ENCODE peak calls at places on chromosomes 4 and X, in nine cellular contexts. One of them, this sample, is unnamed.

GRCh38 chr4:20172070-20172760 is 79.5 kb upstream of the SLIT2 start:
- DNase-seq in psoas muscle: no peak
- DNase-seq in cardiac fibroblast: no peak
- DNase-seq in neural progenitor cell: no peak
- DNase-seq in fibroblast of mammary gland: peak
- DNase-seq in left lung: no peak
- DNase-seq in CD8-positive, alpha-beta T cell: no peak
- DNase-seq in endodermal cell: no peak
- DNase-seq in brain microvascular endothelial cell: no peak
- DNase-seq in this sample: peak

GRCh38 chr4:8728536-8729407 is 136.2 kb downstream of the CPZ start:
- DNase-seq in endodermal cell: peak
- DNase-seq in CD8-positive, alpha-beta T cell: peak
- DNase-seq in psoas muscle: no peak
- DNase-seq in cardiac fibroblast: no peak
- DNase-seq in fibroblast of mammary gland: no peak
- DNase-seq in brain microvascular endothelial cell: no peak
- DNase-seq in left lung: peak
- DNase-seq in neural progenitor cell: no peak
- DNase-seq in this sample: no peak

GRCh38 chr4:74531952-74532794 is 87.2 kb downstream of the AREG start:
- DNase-seq in left lung: no peak
- DNase-seq in fibroblast of mammary gland: peak
- DNase-seq in neural progenitor cell: peak
- DNase-seq in CD8-positive, alpha-beta T cell: no peak
- DNase-seq in brain microvascular endothelial cell: peak
- DNase-seq in psoas muscle: no peak
- DNase-seq in endodermal cell: peak
- DNase-seq in cardiac fibroblast: peak
- DNase-seq in this sample: peak

GRCh38 chrX:12770440-12770839 is 20.8 kb upstream of the PRPS2 start:
- DNase-seq in neural progenitor cell: peak
- DNase-seq in left lung: no peak
- DNase-seq in fibroblast of mammary gland: peak
- DNase-seq in cardiac fibroblast: peak
- DNase-seq in endodermal cell: no peak
- DNase-seq in psoas muscle: no peak
- DNase-seq in brain microvascular endothelial cell: no peak
- DNase-seq in CD8-positive, alpha-beta T cell: no peak
- DNase-seq in this sample: peak

GRCh38 chrX:150478496-150479492 is 89.6 kb upstream of the MTM1 start:
- DNase-seq in brain microvascular endothelial cell: no peak
- DNase-seq in cardiac fibroblast: no peak
- DNase-seq in endodermal cell: no peak
- DNase-seq in psoas muscle: no peak
- DNase-seq in left lung: no peak
- DNase-seq in fibroblast of mammary gland: no peak
- DNase-seq in neural progenitor cell: no peak
- DNase-seq in CD8-positive, alpha-beta T cell: no peak
- DNase-seq in this sample: no peak

GRCh38 chr4:55635760-55636621 is at the start of gene NMU:
- DNase-seq in left lung: peak
- DNase-seq in cardiac fibroblast: peak
- DNase-seq in brain microvascular endothelial cell: no peak
- DNase-seq in neural progenitor cell: peak
- DNase-seq in endodermal cell: peak
- DNase-seq in psoas muscle: peak
- DNase-seq in CD8-positive, alpha-beta T cell: no peak
- DNase-seq in fibroblast of mammary gland: peak
- DNase-seq in this sample: peak

GRCh38 chr4:15651682-15652081 is 3.5 kb downstream of the FBXL5 start:
- DNase-seq in neural progenitor cell: no peak
- DNase-seq in endodermal cell: no peak
- DNase-seq in left lung: no peak
- DNase-seq in brain microvascular endothelial cell: no peak
- DNase-seq in CD8-positive, alpha-beta T cell: no peak
- DNase-seq in psoas muscle: no peak
- DNase-seq in fibroblast of mammary gland: peak
- DNase-seq in cardiac fibroblast: no peak
- DNase-seq in this sample: no peak

GRCh38 chr4:16083217-16084191 is at the start of gene PROM1:
- DNase-seq in psoas muscle: no peak
- DNase-seq in fibroblast of mammary gland: no peak
- DNase-seq in cardiac fibroblast: no peak
- DNase-seq in CD8-positive, alpha-beta T cell: no peak
- DNase-seq in left lung: peak
- DNase-seq in brain microvascular endothelial cell: no peak
- DNase-seq in endodermal cell: peak
- DNase-seq in neural progenitor cell: peak
- DNase-seq in this sample: no peak

GRCh38 chr4:54568184-54568583 is 89.6 kb upstream of the KIT start:
- DNase-seq in endodermal cell: no peak
- DNase-seq in fibroblast of mammary gland: peak
- DNase-seq in cardiac fibroblast: peak
- DNase-seq in neural progenitor cell: no peak
- DNase-seq in psoas muscle: no peak
- DNase-seq in brain microvascular endothelial cell: peak
- DNase-seq in CD8-positive, alpha-beta T cell: no peak
- DNase-seq in left lung: no peak
- DNase-seq in this sample: peak

GRCh38 chr4:21949073-21949457 is 493 bp upstream of the KCNIP4 start:
- DNase-seq in fibroblast of mammary gland: peak
- DNase-seq in endodermal cell: no peak
- DNase-seq in brain microvascular endothelial cell: no peak
- DNase-seq in psoas muscle: no peak
- DNase-seq in neural progenitor cell: peak
- DNase-seq in left lung: no peak
- DNase-seq in cardiac fibroblast: peak
- DNase-seq in CD8-positive, alpha-beta T cell: no peak
- DNase-seq in this sample: peak

GRCh38 chr4:33577798-33578197 is 2666.5 kb downstream of the ARAP2 start:
- DNase-seq in brain microvascular endothelial cell: no peak
- DNase-seq in fibroblast of mammary gland: no peak
- DNase-seq in cardiac fibroblast: no peak
- DNase-seq in endodermal cell: no peak
- DNase-seq in left lung: no peak
- DNase-seq in CD8-positive, alpha-beta T cell: no peak
- DNase-seq in neural progenitor cell: no peak
- DNase-seq in psoas muscle: no peak
- DNase-seq in this sample: no peak

GRCh38 chr4:85595796-85596559 is 121.0 kb downstream of the ARHGAP24 start:
- DNase-seq in CD8-positive, alpha-beta T cell: no peak
- DNase-seq in endodermal cell: no peak
- DNase-seq in neural progenitor cell: no peak
- DNase-seq in psoas muscle: no peak
- DNase-seq in cardiac fibroblast: no peak
- DNase-seq in brain microvascular endothelial cell: no peak
- DNase-seq in left lung: no peak
- DNase-seq in fibroblast of mammary gland: no peak
- DNase-seq in this sample: no peak

DNA sequence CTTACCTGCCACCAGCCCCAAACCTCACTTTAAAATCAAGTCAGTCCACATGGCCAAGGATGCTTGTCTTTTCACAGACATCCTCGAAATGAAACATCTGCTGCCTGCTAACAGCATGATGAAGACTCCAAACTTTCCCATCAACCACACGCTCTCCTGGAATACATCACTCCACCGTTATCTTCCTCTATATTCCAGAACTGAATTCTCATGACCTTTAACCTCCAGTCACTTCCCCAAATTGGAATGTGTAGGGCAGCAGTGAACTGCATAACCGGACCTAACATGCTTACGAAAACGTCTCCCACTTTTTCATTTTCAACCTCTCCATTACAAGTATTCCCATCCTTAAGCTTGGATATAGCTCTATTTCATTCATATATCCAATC is 30.7 kb upstream of the ZNF41 start:
- DNase-seq in psoas muscle: no peak
- DNase-seq in fibroblast of mammary gland: peak
- DNase-seq in left lung: no peak
- DNase-seq in neural progenitor cell: no peak
- DNase-seq in CD8-positive, alpha-beta T cell: no peak
- DNase-seq in cardiac fibroblast: no peak
- DNase-seq in brain microvascular endothelial cell: peak
- DNase-seq in endodermal cell: no peak
- DNase-seq in this sample: no peak
- H3K4me3 ChIP-seq in psoas muscle: peak
- H3K4me3 ChIP-seq in fibroblast of mammary gland: peak
- H3K4me3 ChIP-seq in left lung: peak
- H3K4me3 ChIP-seq in neural progenitor cell: peak
- H3K4me3 ChIP-seq in CD8-positive, alpha-beta T cell: peak
- H3K4me3 ChIP-seq in cardiac fibroblast: peak
- H3K4me3 ChIP-seq in brain microvascular endothelial cell: peak
- H3K4me3 ChIP-seq in endodermal cell: peak
- H3K4me3 ChIP-seq in this sample: peak

DNA sequence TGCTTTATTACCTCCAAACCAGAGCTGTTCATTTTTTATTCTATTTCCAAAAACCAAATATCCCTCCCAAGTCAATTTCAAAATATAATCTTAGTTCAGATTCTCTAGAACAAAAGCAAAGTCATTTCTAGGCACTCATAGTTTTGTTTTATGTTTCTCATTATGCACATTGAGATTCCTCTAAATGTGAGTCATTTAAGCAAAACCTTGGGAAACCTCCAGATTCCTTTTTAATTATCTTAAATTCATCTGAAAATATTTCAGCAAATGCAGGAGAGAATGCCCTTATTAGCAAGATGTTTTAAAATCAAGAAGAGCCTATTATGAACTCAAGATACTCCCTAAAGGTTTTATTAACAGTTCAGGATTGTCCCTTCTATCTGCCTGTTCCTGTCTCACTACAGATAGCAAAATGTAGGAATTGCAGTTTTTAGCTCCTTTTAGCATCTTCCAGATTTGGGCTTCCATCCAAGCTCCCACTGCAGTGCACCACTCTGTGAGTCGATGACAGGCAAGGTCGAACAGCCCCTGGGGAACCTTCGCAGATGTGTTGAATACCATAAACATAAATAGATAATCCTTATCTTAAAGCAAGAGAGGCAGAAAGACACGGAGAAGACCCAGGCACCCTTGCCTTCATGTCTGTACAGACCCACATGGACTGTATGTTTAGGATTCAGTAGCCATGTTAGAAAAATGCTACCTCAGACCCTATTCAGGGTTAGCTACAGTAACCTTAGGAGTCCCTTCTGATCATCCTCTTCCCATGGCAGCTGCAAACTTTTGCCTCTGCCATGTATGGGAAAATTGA is 11.3 kb upstream of the SLC9A7 start:
- DNase-seq in psoas muscle: no peak
- DNase-seq in fibroblast of mammary gland: peak
- DNase-seq in cardiac fibroblast: peak
- DNase-seq in left lung: no peak
- DNase-seq in endodermal cell: peak
- DNase-seq in brain microvascular endothelial cell: peak
- DNase-seq in CD8-positive, alpha-beta T cell: no peak
- DNase-seq in neural progenitor cell: no peak
- DNase-seq in this sample: peak
- H3K4me3 ChIP-seq in psoas muscle: no peak
- H3K4me3 ChIP-seq in fibroblast of mammary gland: peak
- H3K4me3 ChIP-seq in cardiac fibroblast: peak
- H3K4me3 ChIP-seq in left lung: no peak
- H3K4me3 ChIP-seq in endodermal cell: no peak
- H3K4me3 ChIP-seq in brain microvascular endothelial cell: peak
- H3K4me3 ChIP-seq in CD8-positive, alpha-beta T cell: no peak
- H3K4me3 ChIP-seq in neural progenitor cell: no peak
- H3K4me3 ChIP-seq in this sample: no peak

GRCh38 chrX:102514536-102514935 is 2.0 kb downstream of the TMSB15A start:
- DNase-seq in fibroblast of mammary gland: no peak
- DNase-seq in neural progenitor cell: no peak
- DNase-seq in CD8-positive, alpha-beta T cell: no peak
- DNase-seq in left lung: no peak
- DNase-seq in cardiac fibroblast: no peak
- DNase-seq in psoas muscle: no peak
- DNase-seq in brain microvascular endothelial cell: no peak
- DNase-seq in endodermal cell: no peak
- DNase-seq in this sample: no peak

GRCh38 chrX:102517331-102517730 is 792 bp upstream of the TMSB15A start:
- DNase-seq in left lung: no peak
- DNase-seq in fibroblast of mammary gland: peak
- DNase-seq in endodermal cell: no peak
- DNase-seq in brain microvascular endothelial cell: peak
- DNase-seq in cardiac fibroblast: peak
- DNase-seq in CD8-positive, alpha-beta T cell: no peak
- DNase-seq in psoas muscle: no peak
- DNase-seq in neural progenitor cell: peak
- DNase-seq in this sample: peak

DNA sequence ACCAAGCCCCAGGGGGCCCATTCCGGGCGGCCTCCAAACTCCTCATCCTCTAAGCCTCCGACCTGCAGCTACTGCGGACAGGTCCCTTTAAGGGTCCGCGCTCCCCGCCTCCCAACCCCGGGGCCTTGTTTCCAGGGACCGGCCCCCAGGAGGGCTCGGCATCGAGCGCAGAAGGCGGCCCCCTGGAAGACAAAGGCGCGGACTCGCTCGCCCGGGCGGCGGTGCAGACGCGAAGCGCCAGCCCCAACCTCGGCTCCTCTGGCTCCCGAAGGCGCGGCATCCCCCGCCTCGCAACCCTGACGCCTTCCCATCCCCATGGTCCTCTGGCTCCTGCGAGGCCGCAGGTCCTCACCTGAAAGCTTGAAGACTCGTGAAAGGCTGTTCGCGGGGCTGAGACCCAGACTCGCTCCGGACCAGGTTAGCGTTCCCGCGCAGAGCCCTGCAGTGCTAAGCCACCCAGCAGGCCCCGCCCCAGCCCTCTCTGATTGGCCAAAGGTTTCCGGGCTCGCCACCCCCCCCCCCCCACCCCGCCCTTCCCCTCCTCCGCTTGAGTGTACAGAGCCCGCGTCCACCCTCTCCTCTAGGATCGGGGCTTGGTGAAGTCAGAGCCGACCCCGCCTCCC is at the start of gene TMSB15A:
- DNase-seq in left lung: peak
- DNase-seq in CD8-positive, alpha-beta T cell: peak
- DNase-seq in cardiac fibroblast: peak
- DNase-seq in neural progenitor cell: peak
- DNase-seq in fibroblast of mammary gland: no peak
- DNase-seq in endodermal cell: peak
- DNase-seq in brain microvascular endothelial cell: peak
- DNase-seq in psoas muscle: peak
- DNase-seq in this sample: peak
- H3K4me3 ChIP-seq in left lung: peak
- H3K4me3 ChIP-seq in CD8-positive, alpha-beta T cell: peak
- H3K4me3 ChIP-seq in cardiac fibroblast: peak
- H3K4me3 ChIP-seq in neural progenitor cell: peak
- H3K4me3 ChIP-seq in fibroblast of mammary gland: peak
- H3K4me3 ChIP-seq in endodermal cell: peak
- H3K4me3 ChIP-seq in brain microvascular endothelial cell: peak
- H3K4me3 ChIP-seq in psoas muscle: peak
- H3K4me3 ChIP-seq in this sample: peak

DNA sequence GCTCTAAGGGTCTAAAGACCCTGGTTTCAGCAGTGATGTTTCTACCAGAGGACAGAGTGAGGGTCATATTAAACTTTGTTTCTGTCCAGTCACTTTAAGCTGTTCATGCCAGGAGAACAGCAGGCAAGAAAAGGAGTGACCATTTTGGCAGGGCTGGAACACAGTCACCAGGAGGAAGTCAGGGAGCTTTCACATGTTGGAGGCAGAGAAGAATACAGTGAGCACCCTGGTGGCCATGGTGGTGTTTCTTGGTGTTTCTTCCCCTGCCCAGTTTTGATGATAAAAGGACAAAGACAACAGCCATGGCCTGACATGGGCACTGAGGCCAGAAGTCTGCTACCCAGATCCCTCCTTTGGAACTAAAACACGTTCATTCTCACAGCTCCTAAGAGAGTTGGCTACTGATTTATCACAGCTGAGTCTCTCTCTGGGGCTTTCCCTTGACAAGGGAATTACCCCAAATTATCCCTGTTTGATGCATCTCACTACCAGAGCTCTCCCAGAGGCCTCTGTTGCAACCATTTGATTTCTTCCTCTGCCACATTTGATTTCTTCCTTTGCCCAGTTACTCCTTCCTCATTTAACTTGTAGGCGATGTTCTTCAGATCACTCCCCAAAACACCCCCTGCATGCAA is 106.4 kb upstream of the NWD2 start:
- DNase-seq in left lung: no peak
- DNase-seq in cardiac fibroblast: no peak
- DNase-seq in psoas muscle: no peak
- DNase-seq in fibroblast of mammary gland: no peak
- DNase-seq in endodermal cell: no peak
- DNase-seq in brain microvascular endothelial cell: no peak
- DNase-seq in CD8-positive, alpha-beta T cell: no peak
- DNase-seq in neural progenitor cell: no peak
- DNase-seq in this sample: no peak
- H3K4me3 ChIP-seq in left lung: no peak
- H3K4me3 ChIP-seq in cardiac fibroblast: no peak
- H3K4me3 ChIP-seq in psoas muscle: no peak
- H3K4me3 ChIP-seq in fibroblast of mammary gland: no peak
- H3K4me3 ChIP-seq in endodermal cell: no peak
- H3K4me3 ChIP-seq in brain microvascular endothelial cell: no peak
- H3K4me3 ChIP-seq in CD8-positive, alpha-beta T cell: no peak
- H3K4me3 ChIP-seq in neural progenitor cell: no peak
- H3K4me3 ChIP-seq in this sample: no peak